ENCODE peak calls at places on chromosomes 13 and 19, in five cellular contexts. One of them, this sample, is unnamed.

GRCh38 chr19:12838182-12838890 is at the start of gene MAST1:
- DNase-seq in heart right ventricle: peak
- DNase-seq in left lung: peak
- DNase-seq in ascending aorta: no peak
- DNase-seq in islet precursor cell: peak
- DNase-seq in this sample: peak

GRCh38 chr19:45331411-45331810 is 8.7 kb upstream of the CKM start:
- DNase-seq in heart right ventricle: no peak
- DNase-seq in left lung: no peak
- DNase-seq in ascending aorta: no peak
- DNase-seq in islet precursor cell: no peak
- DNase-seq in this sample: no peak

GRCh38 chr19:15213715-15214381 is 13.1 kb upstream of the NOTCH3 start:
- DNase-seq in ascending aorta: peak
- DNase-seq in islet precursor cell: no peak
- DNase-seq in heart right ventricle: peak
- DNase-seq in left lung: no peak
- DNase-seq in this sample: peak

GRCh38 chr19:3548594-3548993 is 8.8 kb downstream of the MFSD12 start:
- DNase-seq in left lung: no peak
- DNase-seq in islet precursor cell: no peak
- DNase-seq in heart right ventricle: no peak
- DNase-seq in ascending aorta: no peak
- DNase-seq in this sample: no peak

GRCh38 chr13:101846701-101847100 is 394.2 kb downstream of the ITGBL1 start:
- DNase-seq in heart right ventricle: no peak
- DNase-seq in left lung: no peak
- DNase-seq in ascending aorta: no peak
- DNase-seq in islet precursor cell: no peak
- DNase-seq in this sample: no peak

GRCh38 chr13:40352385-40352778 is 314.1 kb downstream of the FOXO1 start:
- DNase-seq in left lung: no peak
- DNase-seq in islet precursor cell: no peak
- DNase-seq in ascending aorta: peak
- DNase-seq in heart right ventricle: peak
- DNase-seq in this sample: no peak

GRCh38 chr19:2239771-2240770 is 3.4 kb downstream of the SF3A2 start:
- DNase-seq in islet precursor cell: no peak
- DNase-seq in ascending aorta: no peak
- DNase-seq in heart right ventricle: no peak
- DNase-seq in left lung: no peak
- DNase-seq in this sample: peak

GRCh38 chr13:74423434-74423833 is 289.2 kb upstream of the KLF12 start:
- DNase-seq in left lung: no peak
- DNase-seq in islet precursor cell: peak
- DNase-seq in ascending aorta: no peak
- DNase-seq in heart right ventricle: no peak
- DNase-seq in this sample: no peak

GRCh38 chr13:33676045-33676699 is 141.8 kb upstream of the RFC3 start:
- DNase-seq in heart right ventricle: no peak
- DNase-seq in left lung: no peak
- DNase-seq in ascending aorta: no peak
- DNase-seq in islet precursor cell: no peak
- DNase-seq in this sample: no peak

GRCh38 chr19:42352216-42352892 is 26.9 kb downstream of the MEGF8 start:
- DNase-seq in islet precursor cell: no peak
- DNase-seq in left lung: no peak
- DNase-seq in heart right ventricle: no peak
- DNase-seq in ascending aorta: no peak
- DNase-seq in this sample: no peak

GRCh38 chr19:39470724-39471339 is 9.8 kb upstream of the TIMM50 start:
- DNase-seq in islet precursor cell: no peak
- DNase-seq in heart right ventricle: no peak
- DNase-seq in left lung: no peak
- DNase-seq in ascending aorta: no peak
- DNase-seq in this sample: no peak

This sample was measured in ELF-1.